ENCODE peak calls at places on chromosomes 5 and 9, in eight cellular contexts. F, N, U, L, J, A, G and W are unnamed samples.
A peak's percentile ranks its signal among the peaks of the same experiment; 100 is the strongest.

GRCh38 chr5:68224561-68225187 is 9.1 kb downstream of the PIK3R1 start:
- DNase-seq in J (no peak), U (no peak), G (peak; percentile 48), L (no peak), N (no peak), A (no peak), F (peak; percentile 49), W (no peak)

GRCh38 chr5:77952811-77953210 is 176.7 kb upstream of the TBCA start:
- DNase-seq in L (no peak), J (no peak), A (no peak), N (no peak), F (no peak), U (no peak), G (no peak), W (no peak)

GRCh38 chr5:175821790-175822211 is 49.6 kb upstream of the CPLX2 start:
- DNase-seq in U (no peak), J (no peak), L (no peak), G (no peak), A (no peak), F (no peak), N (no peak), W (no peak)

GRCh38 chr9:114314881-114315722 is 7.8 kb upstream of the ORM1 start:
- DNase-seq in N (no peak), U (no peak), L (no peak), G (no peak), J (peak; percentile 49), A (no peak), F (no peak), W (peak; percentile 15)

GRCh38 chr5:99706160-99706559 is 777.4 kb upstream of the CHD1 start:
- DNase-seq in A (no peak), G (no peak), N (no peak), F (no peak), L (no peak), J (no peak), U (no peak), W (no peak)

GRCh38 chr5:111495159-111495558 is 17.2 kb downstream of the STARD4 start:
- DNase-seq in G (no peak), J (no peak), L (no peak), N (no peak), F (no peak), A (no peak), U (no peak), W (no peak)

GRCh38 chr5:980941-981340 is 27.7 kb upstream of the NKD2 start:
- DNase-seq in N (no peak), A (peak; percentile 49), L (no peak), U (no peak), J (no peak), G (no peak), F (peak; percentile 37), W (no peak)

GRCh38 chr9:37621299-37621934 is 29.0 kb upstream of the TOMM5 start:
- DNase-seq in J (no peak), A (peak; percentile 98), N (no peak), U (no peak), G (peak; percentile 57), F (no peak), L (no peak), W (no peak)

GRCh38 chr9:112535364-112535763 is 48.7 kb downstream of the KIAA1958 start:
- DNase-seq in L (no peak), A (no peak), J (no peak), G (no peak), N (no peak), U (no peak), F (no peak), W (no peak)

GRCh38 chr9:2859776-2860379 is 16.0 kb upstream of the PUM3 start:
- DNase-seq in L (peak; percentile 19), U (peak; percentile 71), F (peak; percentile 57), A (peak; percentile 82), J (peak; percentile 76), N (no peak), G (peak; percentile 49), W (no peak)

GRCh38 chr5:53381-54174 is 38.4 kb upstream of the PLEKHG4B start:
- DNase-seq in N (no peak), A (peak; percentile 81), J (peak; percentile 11), G (no peak), L (no peak), F (no peak), U (peak; percentile 49), W (peak; percentile 11)

GRCh38 chr5:144237851-144238250 is 67.2 kb downstream of the KCTD16 start:
- DNase-seq in F (no peak), J (no peak), A (no peak), L (no peak), G (peak; percentile 59), U (no peak), N (no peak), W (no peak)

GRCh38 chr5:150132740-150133139 is 22.9 kb downstream of the PDGFRB start:
- DNase-seq in U (no peak), A (no peak), L (no peak), J (no peak), F (no peak), N (no peak), G (no peak), W (no peak)

GRCh38 chr5:55668356-55668755 is 43.8 kb downstream of the SLC38A9 start:
- DNase-seq in G (peak; percentile 95), A (no peak), N (no peak), J (peak; percentile 89), U (peak; percentile 2), F (peak; percentile 95), L (no peak), W (no peak)

GRCh38 chr5:101271416-101271815 is 368.3 kb upstream of the ST8SIA4 start:
- DNase-seq in A (no peak), F (no peak), N (no peak), L (no peak), G (no peak), U (no peak), J (no peak), W (no peak)

GRCh38 chr5:31962928-31963327 is 211.2 kb downstream of the GOLPH3 start:
- DNase-seq in F (peak; percentile 31), A (no peak), N (no peak), J (peak; percentile 40), L (no peak), U (no peak), G (no peak), W (no peak)

GRCh38 chr9:70902705-70903131 is 218.7 kb downstream of the TRPM3 start:
- DNase-seq in J (peak; percentile 96), L (no peak), A (peak; percentile 0), N (no peak), F (peak; percentile 94), U (no peak), G (peak; percentile 99), W (peak; percentile 73)

GRCh38 chr5:140481758-140482157 is 65.7 kb upstream of the EIF4EBP3 start:
- DNase-seq in F (peak; percentile 19), J (no peak), A (no peak), L (no peak), U (no peak), G (peak; percentile 58), N (no peak), W (no peak)

GRCh38 chr5:157476699-157477408 is 16.8 kb downstream of the NIPAL4 start:
- DNase-seq in N (no peak), L (no peak), J (peak; percentile 77), F (peak; percentile 83), A (peak; percentile 79), U (peak; percentile 36), G (peak; percentile 71), W (no peak)

GRCh38 chr9:114745108-114745848 is 60.6 kb downstream of the TNFSF15 start:
- DNase-seq in J (no peak), U (no peak), N (no peak), L (no peak), F (no peak), G (no peak), A (no peak), W (no peak)

GRCh38 chr5:36373527-36374086 is 71.9 kb upstream of the RANBP3L start:
- DNase-seq in U (no peak), F (peak; percentile 89), L (no peak), A (no peak), J (peak; percentile 98), N (peak; percentile 37), G (peak; percentile 88), W (no peak)

GRCh38 chr5:173341911-173342535 is 13.8 kb upstream of the STC2 start:
- DNase-seq in N (no peak), J (no peak), U (no peak), F (no peak), A (no peak), G (no peak), L (no peak), W (no peak)

GRCh38 chr5:123367739-123368138 is 55.5 kb downstream of the CEP120 start:
- DNase-seq in A (peak; percentile 33), N (no peak), J (peak; percentile 8), L (no peak), G (peak; percentile 22), U (no peak), F (peak; percentile 32), W (no peak)

GRCh38 chr9:3719286-3719685 is 193.5 kb upstream of the RFX3 start:
- DNase-seq in J (no peak), U (no peak), N (no peak), A (no peak), F (no peak), L (no peak), G (no peak), W (no peak)

GRCh38 chr5:1093361-1093760 is 18.5 kb downstream of the SLC12A7 start:
- DNase-seq in F (no peak), U (no peak), N (no peak), L (no peak), A (no peak), G (no peak), J (no peak), W (no peak)